ENCODE peak calls at places on chromosomes 1 and 21, in seven cellular contexts. F is K562, Q is H1, R is SK-N-SH, V is HepG2, K is HCT116, J is GM12878. B is an unnamed sample.

GRCh38 chr1:205950280-205950679 is 7.0 kb upstream of the SLC26A9 start:
- DNase-seq in F (no peak), Q (no peak), R (no peak), V (no peak), K (no peak), J (no peak), B (no peak)

GRCh38 chr21:33828083-33828482 is 87.5 kb downstream of the ATP5PO start:
- DNase-seq in F (no peak), Q (no peak), R (no peak), V (no peak), K (no peak), J (no peak), B (no peak)

GRCh38 chr1:205572426-205572825 is 59.4 kb downstream of the ELK4 start:
- DNase-seq in F (no peak), Q (no peak), R (no peak), V (no peak), K (no peak), J (no peak), B (no peak)

GRCh38 chr1:43317817-43318471 is 17.2 kb downstream of the TIE1 start:
- DNase-seq in F (peak; percentile 55), Q (no peak), R (no peak), V (no peak), K (no peak), J (no peak), B (no peak)

GRCh38 chr1:187236676-187237075 is 407.9 kb downstream of the PLA2G4A start:
- DNase-seq in F (no peak), Q (no peak), R (no peak), V (no peak), K (no peak), J (no peak), B (no peak)

GRCh38 chr1:165734906-165735305 is 33.8 kb downstream of the TMCO1 start:
- DNase-seq in F (no peak), Q (no peak), R (no peak), V (no peak), K (no peak), J (no peak), B (no peak)

GRCh38 chr1:71557138-71557537 is 476.3 kb upstream of the ZRANB2 start:
- DNase-seq in F (no peak), Q (no peak), R (no peak), V (no peak), K (no peak), J (no peak), B (no peak)

GRCh38 chr1:211750599-211750998 is 75.2 kb upstream of the NEK2 start:
- DNase-seq in F (no peak), Q (no peak), R (no peak), V (no peak), K (no peak), J (no peak), B (no peak)

GRCh38 chr1:19735419-19736127 is 64.1 kb downstream of the TMCO4 start:
- DNase-seq in F (no peak), Q (no peak), R (no peak), V (no peak), K (no peak), J (no peak), B (no peak)

GRCh38 chr1:220123889-220124288 is 30.0 kb downstream of the IARS2 start:
- DNase-seq in F (peak; percentile 22), Q (no peak), R (peak; percentile 42), V (peak; percentile 20), K (peak; percentile 7), J (no peak), B (no peak)

GRCh38 chr1:204904228-204904810 is 33.7 kb downstream of the NFASC start:
- DNase-seq in F (no peak), Q (no peak), R (no peak), V (no peak), K (no peak), J (no peak), B (no peak)

GRCh38 chr1:184986250-184986649 is 11.9 kb upstream of the NIBAN1 start:
- DNase-seq in F (no peak), Q (no peak), R (no peak), V (no peak), K (no peak), J (no peak), B (peak; percentile 85)

GRCh38 chr1:67532452-67533216 is 102.4 kb upstream of the SERBP1 start:
- DNase-seq in F (peak; percentile 71), Q (peak; percentile 36), R (peak; percentile 70), V (peak; percentile 85), K (peak; percentile 81), J (peak; percentile 15), B (peak; percentile 25)

GRCh38 chr1:28642056-28642846 is 616 bp downstream of the TAF12 start:
- DNase-seq in F (peak; percentile 42), Q (no peak), R (no peak), V (no peak), K (no peak), J (no peak), B (peak; percentile 24)

GRCh38 chr1:234533034-234533571 is 54.1 kb upstream of the TARBP1 start:
- DNase-seq in F (no peak), Q (no peak), R (no peak), V (no peak), K (no peak), J (no peak), B (no peak)

GRCh38 chr1:115641762-115642167 is at the start of gene VANGL1:
- DNase-seq in F (peak; percentile 90), Q (no peak), R (peak; percentile 91), V (peak; percentile 34), K (no peak), J (no peak), B (peak; percentile 81)

GRCh38 chr1:27137022-27137542 is 17.8 kb downstream of the SLC9A1 start:
- DNase-seq in F (peak; percentile 78), Q (no peak), R (no peak), V (no peak), K (no peak), J (no peak), B (no peak)

GRCh38 chr1:104780470-104781078 is 1030.9 kb downstream of the AMY1C start:
- DNase-seq in F (peak; percentile 14), Q (no peak), R (peak; percentile 56), V (peak; percentile 19), K (no peak), J (no peak), B (peak; percentile 46)

GRCh38 chr1:172041689-172042088 is 200.4 kb downstream of the DNM3 start:
- DNase-seq in F (no peak), Q (no peak), R (peak; percentile 5), V (no peak), K (peak; percentile 3), J (no peak), B (peak; percentile 41)

GRCh38 chr1:108842525-108843181 is 14.2 kb downstream of the AKNAD1 start:
- DNase-seq in F (peak; percentile 34), Q (no peak), R (no peak), V (no peak), K (no peak), J (no peak), B (no peak)

GRCh38 chr21:37550618-37551405 is 184.2 kb downstream of the DYRK1A start:
- DNase-seq in F (peak; percentile 69), Q (no peak), R (no peak), V (no peak), K (no peak), J (no peak), B (no peak)

GRCh38 chr1:68544651-68545050 is 47.8 kb upstream of the DEPDC1 start:
- DNase-seq in F (no peak), Q (no peak), R (no peak), V (no peak), K (no peak), J (no peak), B (no peak)

DNA sequence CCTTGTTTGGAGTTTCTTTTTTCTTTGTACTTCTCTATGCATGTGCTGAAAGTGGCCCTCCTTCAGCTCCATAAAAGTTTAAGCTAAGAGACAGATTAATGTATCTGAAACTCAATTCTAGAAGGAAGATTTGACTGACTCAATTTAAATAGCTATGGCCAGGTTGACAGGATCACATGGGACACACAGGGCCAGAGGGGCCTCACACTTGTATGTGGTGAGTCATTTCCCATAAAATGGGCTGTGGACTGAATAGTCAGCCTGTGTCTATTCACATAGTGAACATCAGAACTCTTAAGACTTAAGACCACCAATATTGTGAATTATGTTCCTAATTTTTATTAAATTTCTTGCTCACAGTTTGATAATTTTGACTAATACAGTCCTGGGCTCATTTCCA is 45.7 kb upstream of the DEPDC1 start:
- DNase-seq in F (no peak), Q (no peak), R (no peak), V (no peak), K (no peak), J (no peak), B (no peak)
- TF ChIP-seq JUND in F (no peak), Q (no peak), R (no peak), V (no peak), K (peak; percentile 41), J (no peak), B (no peak)

DNA sequence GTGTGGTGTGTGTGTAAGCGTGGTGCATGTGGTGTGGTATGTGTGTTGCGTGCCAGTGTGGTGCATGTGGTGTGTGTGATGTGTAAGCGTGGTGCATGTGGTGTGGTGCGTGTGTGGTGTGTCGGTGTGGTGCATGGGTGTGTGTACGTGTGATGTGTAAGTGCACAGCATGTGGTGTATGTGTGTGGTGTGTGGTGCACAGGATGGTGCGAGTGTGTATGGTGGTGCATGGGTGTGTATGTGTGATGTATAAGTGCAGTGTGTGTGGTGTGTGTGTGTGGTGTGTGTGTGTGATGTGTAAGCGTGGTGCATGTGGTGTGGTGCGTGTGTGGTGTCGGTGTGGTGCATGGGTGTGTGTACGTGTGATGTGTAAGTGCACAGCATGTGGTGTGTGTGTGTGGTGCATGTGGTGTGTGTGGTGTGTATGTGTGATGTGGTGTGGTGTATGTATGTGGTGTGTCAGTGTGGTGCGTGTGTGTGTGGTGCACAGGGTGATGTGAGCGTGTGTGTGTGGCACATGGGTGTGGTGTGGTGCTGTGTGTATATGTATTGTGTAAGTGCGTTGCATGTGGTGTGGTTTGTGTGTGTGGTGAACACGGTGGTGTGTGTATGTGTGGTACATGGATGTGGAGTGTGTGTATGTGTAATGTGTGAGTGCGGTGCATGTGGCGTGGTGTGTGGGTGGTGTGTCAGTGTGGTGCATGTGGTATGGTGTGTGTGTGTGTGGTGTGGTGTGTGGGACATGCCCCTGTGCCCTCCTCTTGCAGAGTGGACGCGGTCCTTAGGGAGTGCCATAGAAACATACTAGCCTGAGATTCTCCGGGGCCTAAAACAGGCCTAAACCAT is 1.1 kb upstream of the C2CD2 start:
- DNase-seq in F (no peak), Q (no peak), R (no peak), V (no peak), K (no peak), J (no peak), B (no peak)
- TF ChIP-seq JUND in F (peak; percentile 25), Q (no peak), R (no peak), V (no peak), K (no peak), J (no peak), B (no peak)

DNA sequence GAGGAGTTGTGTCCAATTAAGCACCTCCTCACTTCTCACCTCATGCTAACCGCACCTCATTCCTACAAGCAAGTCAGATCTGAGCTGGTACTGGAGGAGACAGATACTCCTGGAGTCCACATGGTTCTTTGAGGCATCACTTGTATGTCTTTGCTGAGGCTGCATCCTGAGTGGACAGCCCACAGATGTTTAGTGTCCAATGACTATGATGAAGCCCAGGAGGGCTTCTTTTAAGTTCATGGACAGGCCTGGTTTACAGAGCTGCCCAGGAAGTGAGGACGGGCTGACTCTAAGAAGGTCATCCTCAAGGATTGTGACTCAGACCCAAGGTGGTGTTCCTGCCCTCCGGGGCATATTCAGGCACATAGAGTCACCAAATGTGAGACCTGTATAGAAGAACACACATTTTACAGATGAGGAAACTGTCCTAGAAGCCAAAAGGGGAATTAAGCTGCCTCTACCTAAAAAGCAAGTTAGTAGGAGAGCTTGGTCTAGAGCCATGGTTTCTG is 228.3 kb downstream of the OMA1 start:
- DNase-seq in F (no peak), Q (no peak), R (no peak), V (no peak), K (no peak), J (no peak), B (no peak)
- TF ChIP-seq JUND in F (no peak), Q (no peak), R (no peak), V (no peak), K (no peak), J (no peak), B (no peak)

GRCh38 chr1:158646465-158646864 is 40.0 kb downstream of the SPTA1 start:
- DNase-seq in F (no peak), Q (no peak), R (no peak), V (no peak), K (no peak), J (no peak), B (no peak)
- TF ChIP-seq JUND in F (no peak), Q (no peak), R (no peak), V (no peak), K (no peak), J (no peak), B (no peak)

B was measured in T47D.